ENCODE peak calls at places on chromosomes 16 and 17, in six cellular contexts. M, P, Z, G, Y and D are unnamed samples.

GRCh38 chr16:17476414-17477259 is 5.9 kb upstream of the XYLT1 start:
- DNase-seq in G (peak), M (peak), Y (peak), Z (peak), P (peak), D (no peak)

GRCh38 chr17:37081287-37081686 is 132.5 kb downstream of the AATF start:
- DNase-seq in G (no peak), M (no peak), P (no peak), Y (no peak), Z (no peak), D (no peak)

GRCh38 chr17:41944943-41945342 is 14.5 kb downstream of the ODAD4 start:
- DNase-seq in P (no peak), Y (no peak), G (no peak), Z (no peak), M (no peak), D (no peak)

GRCh38 chr17:2965621-2966275 is 97.7 kb downstream of the OR1D5 start:
- DNase-seq in M (no peak), P (no peak), Y (peak), G (no peak), Z (no peak), D (no peak)

GRCh38 chr17:7025240-7025639 is 2.4 kb downstream of the BCL6B start:
- DNase-seq in P (no peak), Y (no peak), M (no peak), Z (no peak), G (no peak), D (no peak)

GRCh38 chr16:8849411-8850011 is 19.3 kb downstream of the CARHSP1 start:
- DNase-seq in Z (no peak), M (no peak), P (no peak), G (no peak), Y (no peak), D (no peak)

GRCh38 chr17:75288784-75289121 is 480 bp downstream of the SLC25A19 start:
- DNase-seq in Z (no peak), M (no peak), Y (no peak), P (peak), G (peak), D (no peak)

GRCh38 chr16:81719993-81720392 is 59.1 kb upstream of the PLCG2 start:
- DNase-seq in Y (no peak), M (no peak), Z (no peak), G (no peak), P (no peak), D (no peak)

GRCh38 chr17:57811633-57812280 is 38.1 kb downstream of the MRPS23 start:
- DNase-seq in Z (no peak), G (peak), Y (peak), M (no peak), P (no peak), D (no peak)

GRCh38 chr16:14186007-14186953 is 115.2 kb downstream of the MRTFB start:
- DNase-seq in M (peak), Y (peak), P (no peak), Z (peak), G (peak), D (no peak)

GRCh38 chr17:37118738-37119137 is 170.0 kb downstream of the AATF start:
- DNase-seq in Y (no peak), Z (no peak), P (no peak), G (no peak), M (no peak), D (no peak)

GRCh38 chr17:12591336-12591735 is 74.4 kb upstream of the MYOCD start:
- DNase-seq in Z (no peak), M (peak), P (no peak), Y (peak), G (no peak), D (no peak)

GRCh38 chr16:74726736-74727135 is 26.1 kb upstream of the MLKL start:
- DNase-seq in G (peak), Y (no peak), P (no peak), Z (no peak), M (no peak), D (no peak)

GRCh38 chr16:26569793-26570192 is 496.9 kb upstream of the C16orf82 start:
- DNase-seq in P (no peak), G (peak), Y (no peak), M (no peak), Z (peak), D (no peak)

GRCh38 chr16:89437991-89438390 is 52.4 kb downstream of the ANKRD11 start:
- DNase-seq in G (no peak), Z (no peak), P (no peak), Y (no peak), M (no peak), D (no peak)

GRCh38 chr16:8696880-8697279 is 22.5 kb downstream of the ABAT start:
- DNase-seq in P (no peak), G (no peak), Y (no peak), M (no peak), Z (no peak), D (no peak)

GRCh38 chr17:67431210-67432015 is 54.3 kb downstream of the PITPNC1 start:
- DNase-seq in Y (peak), G (no peak), M (no peak), P (no peak), Z (no peak), D (no peak)

GRCh38 chr16:82651921-82652601 is 25.3 kb downstream of the CDH13 start:
- DNase-seq in M (no peak), Z (no peak), G (no peak), P (no peak), Y (peak), D (no peak)

GRCh38 chr16:1414532-1415265 is at the start of gene UNKL:
- DNase-seq in P (peak), M (no peak), Y (peak), Z (peak), G (peak), D (peak)

GRCh38 chr17:33125552-33125950 is 133.9 kb downstream of the SPACA3 start:
- DNase-seq in Z (no peak), Y (no peak), G (no peak), M (no peak), P (no peak), D (no peak)

GRCh38 chr17:67608691-67609090 is 109.0 kb upstream of the NOL11 start:
- DNase-seq in G (no peak), Y (peak), M (no peak), P (no peak), Z (no peak), D (no peak)

GRCh38 chr16:55760665-55761035 is 72.2 kb downstream of the CES1 start:
- DNase-seq in P (no peak), Y (no peak), G (no peak), Z (peak), M (no peak), D (no peak)

GRCh38 chr17:8001976-8002645 is at the start of gene GUCY2D:
- DNase-seq in P (no peak), Y (no peak), Z (no peak), G (no peak), M (no peak), D (no peak)

GRCh38 chr17:3960764-3961163 is 3.5 kb downstream of the ATP2A3 start:
- DNase-seq in G (no peak), Z (no peak), Y (no peak), M (no peak), P (no peak), D (no peak)

GRCh38 chr17:18026408-18026776 is 12.6 kb downstream of the ATPAF2 start:
- DNase-seq in Y (peak), P (no peak), G (no peak), M (no peak), Z (no peak), D (no peak)